ENCODE peak calls at places on chromosomes 1 and 21, in eight cellular contexts. S is suprapubic skin, M is body of pancreas, C is kidney, L is GM23248, Y is transverse colon, G is K562, O is heart left ventricle. K is an unnamed sample. For H3K9me3 and H3K4me1, the result is how much of the 10 kb centered on the place peaks cover.

GRCh38 chr1:102071451-102071850 is 74.7 kb upstream of the OLFM3 start:
- DNase-seq in M (no peak), L (no peak), O (no peak), C (no peak), S (no peak), G (no peak), Y (no peak), K (no peak)

GRCh38 chr1:38235705-38236104 is 189.1 kb upstream of the POU3F1 start:
- DNase-seq in O (no peak), G (no peak), Y (no peak), M (no peak), L (peak), C (no peak), S (no peak), K (no peak)

GRCh38 chr1:19866758-19867157 is 15.4 kb upstream of the OTUD3 start:
- DNase-seq in L (peak), C (no peak), O (no peak), S (no peak), G (no peak), M (no peak), Y (no peak), K (no peak)

GRCh38 chr1:192342842-192343241 is 26.1 kb downstream of the RGS21 start:
- DNase-seq in G (peak), S (no peak), M (no peak), O (no peak), L (no peak), C (no peak), Y (no peak), K (no peak)

GRCh38 chr1:31704261-31705079 is 653 bp upstream of the COL16A1 start:
- DNase-seq in L (peak), O (no peak), M (peak), C (no peak), S (no peak), Y (peak), G (no peak), K (no peak)

GRCh38 chr1:117209094-117209493 is 1.6 kb downstream of the VTCN1 start:
- DNase-seq in S (no peak), G (no peak), Y (no peak), M (peak), O (no peak), C (no peak), L (no peak), K (no peak)

GRCh38 chr1:33161061-33161681 is 20.7 kb downstream of the TRIM62 start:
- DNase-seq in G (no peak), L (no peak), S (no peak), C (peak), M (peak), O (peak), Y (no peak), K (no peak)

GRCh38 chr1:54859687-54860391 is 27.2 kb downstream of the DHCR24 start:
- DNase-seq in C (no peak), S (peak), L (no peak), G (no peak), O (no peak), Y (no peak), M (no peak), K (no peak)

GRCh38 chr1:91617242-91617837 is 116.7 kb downstream of the CDC7 start:
- DNase-seq in C (no peak), L (no peak), Y (peak), M (peak), S (no peak), O (peak), G (peak), K (peak)

GRCh38 chr1:160748182-160748876 is 9.3 kb downstream of the SLAMF7 start:
- DNase-seq in G (peak), Y (no peak), L (peak), S (no peak), O (no peak), M (no peak), C (no peak), K (no peak)

GRCh38 chr1:222623458-222623857 is 5.6 kb downstream of the MIA3 start:
- DNase-seq in O (no peak), S (no peak), Y (no peak), C (no peak), M (no peak), G (no peak), L (no peak), K (no peak)

GRCh38 chr1:230682274-230682673 is 31.6 kb downstream of the AGT start:
- DNase-seq in M (no peak), O (peak), C (no peak), S (no peak), L (peak), Y (no peak), G (peak), K (no peak)

GRCh38 chr1:182707116-182707515 is 22.7 kb upstream of the RGS8 start:
- DNase-seq in Y (no peak), C (no peak), L (no peak), G (no peak), O (peak), S (no peak), M (peak), K (no peak)

GRCh38 chr1:223557125-223557465 is 108.4 kb downstream of the CAPN8 start:
- DNase-seq in G (no peak), O (no peak), S (no peak), M (no peak), Y (no peak), L (no peak), C (no peak), K (no peak)

GRCh38 chr1:204961765-204962419 is 81.1 kb upstream of the CNTN2 start:
- DNase-seq in C (no peak), Y (no peak), S (no peak), G (no peak), M (peak), L (peak), O (no peak), K (no peak)

GRCh38 chr1:24978383-24979032 is 48.4 kb upstream of the RUNX3 start:
- DNase-seq in G (no peak), O (no peak), L (no peak), M (no peak), C (peak), S (no peak), Y (no peak), K (no peak)

GRCh38 chr1:150511985-150512660 is 3.4 kb upstream of the FALEC start:
- DNase-seq in M (no peak), L (no peak), C (peak), G (no peak), Y (no peak), S (no peak), O (no peak), K (no peak)

DNA sequence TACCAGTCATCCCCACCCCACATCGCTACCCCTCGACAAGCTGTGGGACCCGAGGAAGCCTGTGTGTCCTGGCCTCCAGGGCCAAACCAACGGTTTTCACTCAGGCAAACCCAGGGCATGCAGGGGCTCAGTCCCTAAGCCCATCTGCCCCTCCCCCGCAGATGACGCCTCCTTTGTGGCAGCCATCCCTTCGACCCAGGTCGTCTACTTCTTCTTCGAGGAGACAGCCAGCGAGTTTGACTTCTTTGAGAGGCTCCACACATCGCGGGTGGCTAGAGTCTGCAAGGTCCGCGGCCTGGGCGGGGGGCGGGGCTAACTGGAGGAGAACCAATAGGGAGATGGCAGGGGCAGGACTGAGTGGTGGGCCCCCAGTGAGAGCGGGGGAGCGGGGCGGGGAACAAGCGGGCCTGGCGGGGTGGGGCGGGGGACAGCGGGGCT is 7.4 kb downstream of the SEMA4A start:
- DNase-seq in G (peak), L (peak), M (peak), C (peak), S (peak), Y (peak), O (peak), K (peak)
- H3K27ac ChIP-seq in G (peak), L (no peak), M (no peak), C (peak), S (peak), Y (peak), O (peak), K (peak)

DNA sequence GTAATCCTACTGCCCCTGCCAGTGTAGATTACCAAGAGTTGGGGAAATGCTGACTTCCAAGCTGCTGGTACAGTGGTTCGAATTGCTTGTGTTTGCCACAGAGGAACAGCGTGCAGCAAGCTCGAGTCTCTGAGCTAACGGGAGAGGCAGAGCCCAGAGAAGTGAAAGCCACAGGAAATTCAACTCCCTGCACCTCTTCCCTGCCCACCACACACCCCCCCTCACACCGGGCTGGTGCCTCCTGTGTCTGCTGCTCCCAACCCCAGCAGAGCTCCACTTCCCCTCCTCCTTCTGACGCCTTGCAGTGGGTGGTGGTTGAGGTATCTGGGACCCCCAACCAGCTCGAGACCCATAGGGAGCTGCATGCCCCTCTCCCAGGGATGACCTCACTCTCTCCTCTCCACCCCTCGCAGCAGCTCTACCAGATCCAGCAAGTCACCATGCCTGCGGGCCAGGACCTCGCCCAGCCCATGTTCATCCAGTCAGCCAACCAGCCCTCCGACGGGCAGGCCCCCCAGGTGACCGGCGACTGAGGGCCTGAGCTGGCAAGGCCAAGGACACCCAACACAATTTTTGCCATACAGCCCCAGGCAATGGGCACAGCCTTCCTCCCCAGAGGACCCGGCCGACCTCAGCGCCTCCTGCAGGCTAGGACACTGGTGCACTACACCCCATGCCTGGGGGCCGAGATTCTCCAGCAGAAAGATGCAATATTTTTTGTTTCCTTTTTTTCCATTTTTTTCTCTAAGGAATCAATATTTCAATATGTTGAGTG is 13.1 kb upstream of the KCNQ4 start:
- DNase-seq in C (no peak), M (no peak), S (no peak), O (no peak), G (no peak), L (no peak), Y (no peak), K (no peak)
- H3K9me3 ChIP-seq in C (under half), M (under half), S (under half), O (under half), G (under half), L (under half), Y (under half), K (under half)

GRCh38 chr21:42236693-42237092 is 17.8 kb downstream of the ABCG1 start:
- DNase-seq in M (no peak), O (no peak), G (no peak), C (no peak), L (no peak), Y (no peak), S (no peak), K (no peak)

GRCh38 chr21:42237161-42237560 is 18.2 kb downstream of the ABCG1 start:
- DNase-seq in Y (no peak), G (no peak), S (no peak), O (no peak), M (no peak), L (no peak), C (no peak), K (no peak)

GRCh38 chr21:42235593-42235992 is 16.7 kb downstream of the ABCG1 start:
- DNase-seq in L (no peak), M (peak), S (no peak), C (no peak), O (no peak), Y (no peak), G (peak), K (no peak)

GRCh38 chr21:42234464-42235241 is 15.7 kb downstream of the ABCG1 start:
- DNase-seq in O (peak), M (peak), S (peak), Y (peak), G (peak), L (peak), C (peak), K (peak)

GRCh38 chr21:42236014-42236413 is 17.1 kb downstream of the ABCG1 start:
- DNase-seq in G (no peak), C (peak), S (no peak), O (peak), M (peak), Y (no peak), L (no peak), K (no peak)
- H3K4me1 ChIP-seq in G (under half), C (under half), S (half or more), O (half or more), M (under half), Y (half or more), L (under half), K (half or more)

GRCh38 chr1:151546006-151546925 is 6.2 kb downstream of the TUFT1 start:
- DNase-seq in Y (no peak), C (no peak), G (no peak), O (no peak), M (no peak), S (no peak), L (no peak), K (no peak)

GRCh38 chr1:151545542-151545941 is 5.4 kb downstream of the TUFT1 start:
- DNase-seq in L (peak), S (no peak), O (no peak), G (no peak), M (no peak), C (no peak), Y (no peak), K (no peak)

GRCh38 chr1:151547119-151547899 is 7.2 kb downstream of the TUFT1 start:
- DNase-seq in O (peak), C (peak), L (peak), G (no peak), S (peak), M (peak), Y (peak), K (no peak)

GRCh38 chr1:151547900-151548230 is 7.8 kb downstream of the TUFT1 start:
- DNase-seq in G (no peak), S (no peak), O (no peak), Y (no peak), M (no peak), L (no peak), C (no peak), K (no peak)

DNA sequence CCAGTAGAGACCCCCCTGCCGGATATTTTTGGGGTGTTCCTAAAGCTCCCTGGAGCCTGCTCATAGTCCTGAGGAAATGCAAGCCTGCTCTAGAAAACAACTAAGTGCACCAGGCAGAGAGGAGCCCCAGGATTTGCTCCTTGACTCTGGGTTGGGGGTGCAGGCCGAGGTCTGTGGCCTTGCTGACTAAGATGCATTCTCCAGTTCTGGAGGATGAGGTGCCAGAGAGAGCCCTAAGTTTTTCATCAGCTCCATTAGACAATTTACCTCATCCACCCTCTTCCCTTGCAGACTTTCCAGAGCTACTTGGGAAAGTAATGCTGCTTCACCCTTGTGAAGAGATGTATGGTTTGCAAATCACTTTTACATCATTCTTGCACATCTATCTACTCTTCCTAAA is 9.1 kb downstream of the TUFT1 start:
- DNase-seq in G (no peak), L (peak), O (no peak), Y (no peak), M (no peak), C (no peak), S (no peak), K (no peak)
- H3K27ac ChIP-seq in G (no peak), L (peak), O (no peak), Y (peak), M (peak), C (no peak), S (no peak), K (no peak)

GRCh38 chr1:69319287-69319686 is 248.4 kb upstream of the LRRC7 start:
- DNase-seq in O (no peak), L (no peak), C (no peak), S (no peak), Y (no peak), M (no peak), G (no peak), K (no peak)

GRCh38 chr1:69312055-69312732 is 255.5 kb upstream of the LRRC7 start:
- DNase-seq in S (no peak), L (no peak), M (no peak), C (no peak), G (no peak), Y (no peak), O (no peak), K (no peak)

GRCh38 chr1:69315416-69315815 is 252.3 kb upstream of the LRRC7 start:
- DNase-seq in C (no peak), G (no peak), S (no peak), Y (no peak), M (no peak), O (no peak), L (no peak), K (no peak)

GRCh38 chr1:69313118-69313517 is 254.6 kb upstream of the LRRC7 start:
- DNase-seq in L (no peak), M (no peak), O (no peak), S (no peak), Y (no peak), G (peak), C (no peak), K (no peak)

DNA sequence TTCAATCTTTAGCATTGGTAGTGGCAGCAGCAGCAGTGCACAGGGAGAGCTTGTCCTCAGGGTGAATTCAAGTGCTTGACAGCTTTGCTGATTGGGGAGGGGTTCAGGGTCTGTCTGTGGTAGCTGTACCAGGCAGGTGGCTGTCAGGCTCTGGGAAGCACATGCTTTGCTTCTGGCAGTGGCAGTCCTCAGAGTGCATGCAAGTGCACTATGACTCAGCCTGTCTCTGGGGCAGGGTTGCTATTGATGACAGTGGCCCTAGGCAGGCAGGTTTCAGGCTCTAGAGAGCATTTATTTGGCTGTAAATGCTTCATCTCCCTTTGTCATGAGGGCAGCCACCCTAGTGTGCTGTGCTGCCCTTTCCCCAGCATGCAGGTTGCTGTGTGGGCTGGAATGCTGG is 251.9 kb upstream of the LRRC7 start:
- DNase-seq in G (no peak), O (no peak), L (no peak), C (no peak), Y (no peak), M (no peak), S (no peak), K (no peak)
- H3K9me3 ChIP-seq in G (under half), O (under half), L (under half), C (under half), Y (under half), M (under half), S (under half), K (under half)

K was measured in left lung.